ENCODE peak calls at places on chromosome 3, in ten cellular contexts. One of them, this sample, is unnamed.

GRCh38 chr3:51354172-51354571 is 30.9 kb upstream of the MANF start:
- DNase-seq in Kasumi-1: no peak
- DNase-seq in WTC11: no peak
- DNase-seq in activated CD8-positive, alpha-beta memory T cell treated with anti-CD3 and anti-CD28 coated beads, Interleukin-2, amount 10 ng/mL, durations not matched to agents 7 days and 5 days: no peak
- DNase-seq in GM03348: no peak
- DNase-seq in sigmoid colon: peak
- DNase-seq in amniotic stem cell: no peak
- DNase-seq in HTR-8/SVneo: no peak
- DNase-seq in ecto neural progenitor cell: no peak
- DNase-seq in CD8-positive, alpha-beta memory T cell: no peak
- DNase-seq in this sample: no peak

GRCh38 chr3:143975549-143976152 is 4.0 kb downstream of the DIPK2A start:
- DNase-seq in Kasumi-1: peak
- DNase-seq in WTC11: no peak
- DNase-seq in activated CD8-positive, alpha-beta memory T cell treated with anti-CD3 and anti-CD28 coated beads, Interleukin-2, amount 10 ng/mL, durations not matched to agents 7 days and 5 days: no peak
- DNase-seq in GM03348: peak
- DNase-seq in sigmoid colon: no peak
- DNase-seq in amniotic stem cell: peak
- DNase-seq in HTR-8/SVneo: no peak
- DNase-seq in ecto neural progenitor cell: no peak
- DNase-seq in CD8-positive, alpha-beta memory T cell: no peak
- DNase-seq in this sample: no peak

GRCh38 chr3:121660356-121661171 is at the start of gene HCLS1:
- DNase-seq in Kasumi-1: peak
- DNase-seq in WTC11: no peak
- DNase-seq in activated CD8-positive, alpha-beta memory T cell treated with anti-CD3 and anti-CD28 coated beads, Interleukin-2, amount 10 ng/mL, durations not matched to agents 7 days and 5 days: peak
- DNase-seq in GM03348: no peak
- DNase-seq in sigmoid colon: peak
- DNase-seq in amniotic stem cell: no peak
- DNase-seq in HTR-8/SVneo: peak
- DNase-seq in ecto neural progenitor cell: no peak
- DNase-seq in CD8-positive, alpha-beta memory T cell: peak
- DNase-seq in this sample: peak

GRCh38 chr3:184379375-184380209 is at the start of gene CHRD:
- DNase-seq in Kasumi-1: no peak
- DNase-seq in WTC11: no peak
- DNase-seq in activated CD8-positive, alpha-beta memory T cell treated with anti-CD3 and anti-CD28 coated beads, Interleukin-2, amount 10 ng/mL, durations not matched to agents 7 days and 5 days: no peak
- DNase-seq in GM03348: no peak
- DNase-seq in sigmoid colon: peak
- DNase-seq in amniotic stem cell: no peak
- DNase-seq in HTR-8/SVneo: no peak
- DNase-seq in ecto neural progenitor cell: peak
- DNase-seq in CD8-positive, alpha-beta memory T cell: no peak
- DNase-seq in this sample: no peak

GRCh38 chr3:63751459-63751858 is 67.6 kb upstream of the C3orf49 start:
- DNase-seq in Kasumi-1: no peak
- DNase-seq in WTC11: no peak
- DNase-seq in activated CD8-positive, alpha-beta memory T cell treated with anti-CD3 and anti-CD28 coated beads, Interleukin-2, amount 10 ng/mL, durations not matched to agents 7 days and 5 days: no peak
- DNase-seq in GM03348: no peak
- DNase-seq in sigmoid colon: no peak
- DNase-seq in amniotic stem cell: no peak
- DNase-seq in HTR-8/SVneo: no peak
- DNase-seq in ecto neural progenitor cell: no peak
- DNase-seq in CD8-positive, alpha-beta memory T cell: no peak
- DNase-seq in this sample: no peak

GRCh38 chr3:182644013-182644412 is 149.3 kb upstream of the ATP11B start:
- DNase-seq in Kasumi-1: no peak
- DNase-seq in WTC11: no peak
- DNase-seq in activated CD8-positive, alpha-beta memory T cell treated with anti-CD3 and anti-CD28 coated beads, Interleukin-2, amount 10 ng/mL, durations not matched to agents 7 days and 5 days: no peak
- DNase-seq in GM03348: no peak
- DNase-seq in sigmoid colon: no peak
- DNase-seq in amniotic stem cell: no peak
- DNase-seq in HTR-8/SVneo: no peak
- DNase-seq in ecto neural progenitor cell: no peak
- DNase-seq in CD8-positive, alpha-beta memory T cell: no peak
- DNase-seq in this sample: no peak

GRCh38 chr3:188673509-188674239 is 498.1 kb upstream of the TPRG1 start:
- DNase-seq in Kasumi-1: no peak
- DNase-seq in WTC11: no peak
- DNase-seq in activated CD8-positive, alpha-beta memory T cell treated with anti-CD3 and anti-CD28 coated beads, Interleukin-2, amount 10 ng/mL, durations not matched to agents 7 days and 5 days: no peak
- DNase-seq in GM03348: peak
- DNase-seq in sigmoid colon: no peak
- DNase-seq in amniotic stem cell: no peak
- DNase-seq in HTR-8/SVneo: peak
- DNase-seq in ecto neural progenitor cell: no peak
- DNase-seq in CD8-positive, alpha-beta memory T cell: no peak
- DNase-seq in this sample: no peak

GRCh38 chr3:197545111-197545510 is 10.7 kb downstream of the BDH1 start:
- DNase-seq in Kasumi-1: no peak
- DNase-seq in WTC11: no peak
- DNase-seq in activated CD8-positive, alpha-beta memory T cell treated with anti-CD3 and anti-CD28 coated beads, Interleukin-2, amount 10 ng/mL, durations not matched to agents 7 days and 5 days: peak
- DNase-seq in GM03348: no peak
- DNase-seq in sigmoid colon: no peak
- DNase-seq in amniotic stem cell: no peak
- DNase-seq in HTR-8/SVneo: no peak
- DNase-seq in ecto neural progenitor cell: no peak
- DNase-seq in CD8-positive, alpha-beta memory T cell: no peak
- DNase-seq in this sample: no peak

GRCh38 chr3:15204005-15204404 is 2.0 kb upstream of the CAPN7 start:
- DNase-seq in Kasumi-1: no peak
- DNase-seq in WTC11: no peak
- DNase-seq in activated CD8-positive, alpha-beta memory T cell treated with anti-CD3 and anti-CD28 coated beads, Interleukin-2, amount 10 ng/mL, durations not matched to agents 7 days and 5 days: no peak
- DNase-seq in GM03348: peak
- DNase-seq in sigmoid colon: peak
- DNase-seq in amniotic stem cell: no peak
- DNase-seq in HTR-8/SVneo: no peak
- DNase-seq in ecto neural progenitor cell: no peak
- DNase-seq in CD8-positive, alpha-beta memory T cell: no peak
- DNase-seq in this sample: no peak

GRCh38 chr3:72161870-72162617 is 377.1 kb upstream of the PROK2 start:
- DNase-seq in Kasumi-1: no peak
- DNase-seq in WTC11: no peak
- DNase-seq in activated CD8-positive, alpha-beta memory T cell treated with anti-CD3 and anti-CD28 coated beads, Interleukin-2, amount 10 ng/mL, durations not matched to agents 7 days and 5 days: no peak
- DNase-seq in GM03348: no peak
- DNase-seq in sigmoid colon: no peak
- DNase-seq in amniotic stem cell: peak
- DNase-seq in HTR-8/SVneo: no peak
- DNase-seq in ecto neural progenitor cell: no peak
- DNase-seq in CD8-positive, alpha-beta memory T cell: no peak
- DNase-seq in this sample: no peak

GRCh38 chr3:29694331-29694730 is 413.5 kb downstream of the RBMS3 start:
- DNase-seq in Kasumi-1: no peak
- DNase-seq in WTC11: no peak
- DNase-seq in activated CD8-positive, alpha-beta memory T cell treated with anti-CD3 and anti-CD28 coated beads, Interleukin-2, amount 10 ng/mL, durations not matched to agents 7 days and 5 days: no peak
- DNase-seq in GM03348: no peak
- DNase-seq in sigmoid colon: no peak
- DNase-seq in amniotic stem cell: no peak
- DNase-seq in HTR-8/SVneo: no peak
- DNase-seq in ecto neural progenitor cell: no peak
- DNase-seq in CD8-positive, alpha-beta memory T cell: no peak
- DNase-seq in this sample: no peak

This sample was measured in Jurkat, Clone E6-1.